ENCODE peak calls at places on chromosomes 4 and X, in eight cellular contexts. R, B, F, O, V, C, I and A are unnamed samples.

GRCh38 chr4:153486281-153487151 is 20.4 kb downstream of the TMEM131L start:
- DNase-seq in R (peak; percentile 86), B (peak; percentile 58), F (peak; percentile 37), O (no peak), V (peak; percentile 84), C (peak; percentile 83), I (no peak), A (peak; percentile 93)

GRCh38 chr4:176800891-176801534 is 8.3 kb upstream of the VEGFC start:
- DNase-seq in R (no peak), B (no peak), F (no peak), O (no peak), V (no peak), C (no peak), I (no peak), A (no peak)

GRCh38 chr4:118746251-118746919 is 61.2 kb downstream of the METTL14 start:
- DNase-seq in R (no peak), B (no peak), F (no peak), O (no peak), V (no peak), C (no peak), I (no peak), A (no peak)

GRCh38 chr4:173503330-173504180 is 26.5 kb downstream of the HAND2 start:
- DNase-seq in R (no peak), B (no peak), F (no peak), O (no peak), V (no peak), C (no peak), I (no peak), A (no peak)

GRCh38 chr4:99807666-99808065 is 9.0 kb upstream of the DAPP1 start:
- DNase-seq in R (no peak), B (no peak), F (no peak), O (no peak), V (no peak), C (no peak), I (no peak), A (no peak)

GRCh38 chr4:133112641-133113040 is 36.5 kb upstream of the PCDH10 start:
- DNase-seq in R (no peak), B (no peak), F (no peak), O (no peak), V (no peak), C (no peak), I (no peak), A (no peak)

GRCh38 chr4:43242611-43243010 is 350.1 kb downstream of the GRXCR1 start:
- DNase-seq in R (peak; percentile 22), B (no peak), F (no peak), O (no peak), V (no peak), C (peak; percentile 64), I (no peak), A (no peak)

GRCh38 chr4:41120297-41121217 is 93.8 kb downstream of the APBB2 start:
- DNase-seq in R (peak; percentile 91), B (no peak), F (no peak), O (no peak), V (peak; percentile 48), C (peak; percentile 94), I (no peak), A (peak; percentile 41)

GRCh38 chr4:150318971-150319370 is 240.7 kb downstream of the DCLK2 start:
- DNase-seq in R (no peak), B (no peak), F (no peak), O (no peak), V (no peak), C (no peak), I (no peak), A (no peak)

GRCh38 chr4:8708401-8709021 is 115.9 kb downstream of the CPZ start:
- DNase-seq in R (no peak), B (no peak), F (no peak), O (no peak), V (no peak), C (no peak), I (no peak), A (no peak)

GRCh38 chrX:148634591-148634990 is 134.2 kb downstream of the AFF2 start:
- DNase-seq in R (no peak), B (no peak), F (no peak), O (no peak), V (no peak), C (no peak), I (no peak), A (no peak)

GRCh38 chr4:132642196-132642817 is 506.8 kb upstream of the PCDH10 start:
- DNase-seq in R (peak; percentile 66), B (peak; percentile 55), F (peak; percentile 12), O (peak; percentile 21), V (peak; percentile 22), C (peak; percentile 65), I (no peak), A (peak; percentile 38)

GRCh38 chr4:64883087-64883926 is 474.1 kb upstream of the TECRL start:
- DNase-seq in R (no peak), B (no peak), F (no peak), O (no peak), V (no peak), C (no peak), I (no peak), A (no peak)

GRCh38 chr4:68433582-68433981 is 13.7 kb upstream of the TMPRSS11E start:
- DNase-seq in R (no peak), B (no peak), F (no peak), O (no peak), V (no peak), C (no peak), I (no peak), A (no peak)

GRCh38 chr4:27514711-27515110 is 654.1 kb downstream of the STIM2 start:
- DNase-seq in R (no peak), B (no peak), F (no peak), O (no peak), V (no peak), C (no peak), I (no peak), A (no peak)

GRCh38 chr4:108849611-108850406 is 87.0 kb upstream of the ETNPPL start:
- DNase-seq in R (peak; percentile 43), B (no peak), F (no peak), O (no peak), V (peak; percentile 44), C (peak; percentile 30), I (peak; percentile 74), A (peak; percentile 36)

GRCh38 chrX:110477593-110478228 is 119.1 kb downstream of the RTL9 start:
- DNase-seq in R (peak; percentile 9), B (no peak), F (no peak), O (no peak), V (no peak), C (no peak), I (no peak), A (no peak)

GRCh38 chr4:99585521-99585920 is 10.9 kb downstream of the MTTP start:
- DNase-seq in R (no peak), B (no peak), F (no peak), O (no peak), V (no peak), C (no peak), I (no peak), A (no peak)

GRCh38 chr4:54226399-54227260 is 2.5 kb upstream of the PDGFRA start:
- DNase-seq in R (no peak), B (peak; percentile 50), F (no peak), O (no peak), V (peak; percentile 14), C (peak; percentile 89), I (peak; percentile 76), A (no peak)

GRCh38 chr4:20532871-20533870 is 167.1 kb upstream of the PACRGL start:
- DNase-seq in R (peak; percentile 39), B (no peak), F (no peak), O (no peak), V (peak; percentile 7), C (no peak), I (peak; percentile 16), A (no peak)

GRCh38 chrX:22097295-22097694 is 65.2 kb downstream of the PHEX start:
- DNase-seq in R (peak; percentile 74), B (no peak), F (no peak), O (no peak), V (no peak), C (peak; percentile 49), I (peak; percentile 61), A (peak; percentile 9)

GRCh38 chrX:11341274-11342256 is 48.4 kb downstream of the AMELX start:
- DNase-seq in R (peak; percentile 74), B (no peak), F (no peak), O (no peak), V (peak; percentile 85), C (peak; percentile 94), I (peak; percentile 48), A (peak; percentile 36)

GRCh38 chr4:47463235-47463956 is at the start of gene COMMD8:
- DNase-seq in R (peak; percentile 95), B (peak; percentile 98), F (peak; percentile 77), O (peak; percentile 95), V (peak; percentile 98), C (peak; percentile 97), I (peak; percentile 89), A (peak; percentile 96)
- TF ChIP-seq CTCF in R (no peak), B (peak; percentile 33), F (no peak), O (peak; percentile 59), V (peak; percentile 49), C (peak; percentile 14), I (no peak), A (peak; percentile 26)

GRCh38 chr4:46274717-46275116 is 115.2 kb downstream of the GABRA2 start:
- DNase-seq in R (peak; percentile 26), B (no peak), F (no peak), O (no peak), V (no peak), C (peak; percentile 3), I (no peak), A (no peak)
- TF ChIP-seq CTCF in R (peak; percentile 55), B (peak; percentile 67), F (no peak), O (peak; percentile 42), V (peak; percentile 9), C (peak; percentile 29), I (no peak), A (no peak)

GRCh38 chr4:89486673-89487072 is 179.1 kb upstream of the GPRIN3 start:
- DNase-seq in R (no peak), B (no peak), F (no peak), O (no peak), V (no peak), C (no peak), I (no peak), A (no peak)

GRCh38 chr4:89486042-89486441 is 178.4 kb upstream of the GPRIN3 start:
- DNase-seq in R (peak; percentile 48), B (no peak), F (no peak), O (no peak), V (no peak), C (peak; percentile 75), I (peak; percentile 30), A (no peak)

GRCh38 chr4:89482926-89483595 is 175.5 kb upstream of the GPRIN3 start:
- DNase-seq in R (peak; percentile 13), B (no peak), F (no peak), O (no peak), V (no peak), C (peak; percentile 9), I (no peak), A (no peak)

DNA sequence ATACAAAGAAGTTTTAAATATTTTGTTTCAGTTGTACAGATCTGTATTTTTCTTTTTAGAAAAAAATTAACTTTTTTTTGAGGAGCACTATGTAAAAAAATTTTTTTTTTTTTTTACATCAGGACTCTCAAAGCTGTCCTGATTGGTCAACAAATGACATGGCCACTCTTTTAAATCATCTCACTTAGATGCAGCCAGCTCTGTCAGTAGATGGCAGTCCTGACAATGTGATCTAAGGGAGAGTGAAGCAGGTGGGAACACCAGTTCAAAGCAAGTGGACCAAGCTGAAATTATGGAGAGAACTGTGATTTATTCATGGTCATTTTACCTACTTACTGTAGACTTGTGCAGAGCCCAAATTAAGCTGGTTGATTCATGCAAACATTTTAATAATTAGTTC is 174.6 kb upstream of the GPRIN3 start:
- DNase-seq in R (peak; percentile 76), B (peak; percentile 39), F (peak; percentile 33), O (no peak), V (peak; percentile 28), C (peak; percentile 70), I (peak; percentile 22), A (peak; percentile 41)
- TF ChIP-seq CTCF in R (peak; percentile 18), B (peak; percentile 62), F (peak; percentile 35), O (peak; percentile 34), V (peak; percentile 65), C (peak; percentile 46), I (peak; percentile 30), A (peak; percentile 46)

GRCh38 chr4:26496207-26496783 is 6.0 kb upstream of the CCKAR start:
- DNase-seq in R (no peak), B (no peak), F (no peak), O (no peak), V (no peak), C (no peak), I (no peak), A (no peak)
- TF ChIP-seq CTCF in R (no peak), B (no peak), F (no peak), O (no peak), V (peak; percentile 27), C (no peak), I (no peak), A (no peak)